ENCODE peak calls at places on chromosome 15, in five cellular contexts. A, Z, F, J and Y are unnamed samples.

GRCh38 chr15:63015618-63016017 is 26.9 kb upstream of the TPM1 start:
- DNase-seq in Z (no peak), A (no peak), F (no peak), J (no peak), Y (no peak)

GRCh38 chr15:95923797-95924196 is 406.7 kb upstream of the NR2F2 start:
- DNase-seq in A (no peak), Z (no peak), J (no peak), F (no peak), Y (no peak)

GRCh38 chr15:29690765-29691475 is 131.3 kb downstream of the TJP1 start:
- DNase-seq in A (no peak), F (no peak), Z (no peak), J (no peak), Y (no peak)

GRCh38 chr15:100720406-100720967 is 118.1 kb downstream of the ASB7 start:
- DNase-seq in J (no peak), F (no peak), A (no peak), Z (no peak), Y (no peak)

GRCh38 chr15:41285285-41285684 is 47.1 kb downstream of the OIP5 start:
- DNase-seq in A (no peak), Z (no peak), F (no peak), J (peak; percentile 28), Y (no peak)

GRCh38 chr15:31235298-31236183 is 91.1 kb upstream of the KLF13 start:
- DNase-seq in Z (no peak), A (peak; percentile 85), F (no peak), J (no peak), Y (no peak)

GRCh38 chr15:62445244-62445643 is 280.2 kb upstream of the C2CD4B start:
- DNase-seq in A (no peak), Z (no peak), F (no peak), J (no peak), Y (no peak)

GRCh38 chr15:25054943-25055342 is 100.2 kb downstream of the SNRPN start:
- DNase-seq in F (no peak), J (no peak), Z (no peak), A (no peak), Y (no peak)

GRCh38 chr15:77966540-77967290 is 110.8 kb downstream of the TBC1D2B start:
- DNase-seq in J (peak; percentile 70), Z (no peak), A (peak; percentile 78), F (no peak), Y (peak; percentile 51)

GRCh38 chr15:101497484-101498034 is 8.1 kb upstream of the PCSK6 start:
- DNase-seq in J (no peak), F (no peak), A (no peak), Z (no peak), Y (no peak)

GRCh38 chr15:58957101-58957973 is 23.9 kb upstream of the SLTM start:
- DNase-seq in J (peak; percentile 96), Z (peak; percentile 25), A (peak; percentile 57), F (peak; percentile 17), Y (no peak)

GRCh38 chr15:56869573-56869972 is 48.9 kb upstream of the TCF12 start:
- DNase-seq in A (peak; percentile 27), Z (no peak), F (no peak), J (peak; percentile 59), Y (no peak)

GRCh38 chr15:56467626-56468025 is 2.7 kb upstream of the MNS1 start:
- DNase-seq in J (no peak), A (no peak), F (no peak), Z (no peak), Y (no peak)

GRCh38 chr15:74050127-74050526 is 32.2 kb downstream of the GOLGA6A start:
- DNase-seq in F (no peak), A (no peak), J (no peak), Z (no peak), Y (no peak)

GRCh38 chr15:74055804-74056203 is 26.5 kb downstream of the GOLGA6A start:
- DNase-seq in Z (no peak), A (no peak), J (no peak), F (no peak), Y (no peak)

GRCh38 chr15:74053497-74053896 is 28.9 kb downstream of the GOLGA6A start:
- DNase-seq in Z (no peak), J (no peak), F (no peak), A (no peak), Y (no peak)

GRCh38 chr15:74050835-74051234 is 31.5 kb downstream of the GOLGA6A start:
- DNase-seq in A (no peak), F (no peak), J (no peak), Z (no peak), Y (peak; percentile 6)

DNA sequence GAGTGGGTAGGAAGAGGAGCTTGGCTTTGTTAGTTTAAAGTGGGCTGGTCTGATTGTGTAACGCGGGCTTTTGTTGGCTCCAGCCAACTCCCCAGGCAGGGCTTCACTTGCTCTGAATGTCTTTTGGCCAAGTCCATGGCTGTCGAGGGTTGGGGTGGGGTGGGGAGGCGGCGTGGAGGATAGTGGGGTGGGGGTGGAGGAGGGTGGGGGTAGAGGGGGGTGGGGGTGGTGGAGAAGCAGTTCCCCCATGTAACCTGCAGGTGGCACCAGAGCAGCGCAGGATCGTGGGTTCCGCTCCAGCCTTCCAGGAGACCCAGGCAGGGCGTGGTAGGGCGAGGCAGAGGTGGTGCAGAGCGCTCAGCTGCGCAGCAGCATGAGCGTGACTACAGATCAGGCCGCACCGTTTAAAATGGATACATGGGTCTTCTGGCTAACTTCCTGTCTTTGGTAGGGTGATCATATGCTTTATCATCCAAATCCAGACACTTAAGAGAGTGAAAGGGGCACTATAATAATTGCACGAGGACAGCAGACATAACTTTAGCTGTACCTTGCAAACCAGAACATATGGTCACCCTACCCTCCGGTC is 28.3 kb downstream of the GOLGA6A start:
- DNase-seq in F (peak; percentile 39), Z (peak; percentile 44), A (peak; percentile 94), J (peak; percentile 86), Y (peak; percentile 62)
- TF ChIP-seq CTCF in F (no peak), Z (peak; percentile 70), A (peak; percentile 56), J (peak; percentile 87), Y (peak; percentile 56)

GRCh38 chr15:48392356-48392755 is 61.1 kb downstream of the DUT start:
- DNase-seq in J (no peak), A (no peak), F (no peak), Z (no peak), Y (no peak)
- TF ChIP-seq CTCF in J (no peak), A (no peak), F (no peak), Z (no peak), Y (no peak)

GRCh38 chr15:54082836-54083492 is 104.7 kb downstream of the UNC13C start:
- DNase-seq in Z (no peak), A (peak; percentile 48), J (peak; percentile 40), F (no peak), Y (peak; percentile 12)
- TF ChIP-seq CTCF in Z (peak; percentile 90), A (peak; percentile 80), J (peak; percentile 58), F (no peak), Y (peak; percentile 69)

GRCh38 chr15:93005133-93005532 is 83.9 kb downstream of the RGMA start:
- DNase-seq in A (no peak), Z (no peak), J (no peak), F (no peak), Y (no peak)

GRCh38 chr15:93001156-93001555 is 87.9 kb downstream of the RGMA start:
- DNase-seq in A (no peak), Z (no peak), J (no peak), F (no peak), Y (no peak)

GRCh38 chr15:92997821-92998220 is 91.2 kb downstream of the RGMA start:
- DNase-seq in Z (no peak), J (no peak), F (no peak), A (no peak), Y (no peak)

DNA sequence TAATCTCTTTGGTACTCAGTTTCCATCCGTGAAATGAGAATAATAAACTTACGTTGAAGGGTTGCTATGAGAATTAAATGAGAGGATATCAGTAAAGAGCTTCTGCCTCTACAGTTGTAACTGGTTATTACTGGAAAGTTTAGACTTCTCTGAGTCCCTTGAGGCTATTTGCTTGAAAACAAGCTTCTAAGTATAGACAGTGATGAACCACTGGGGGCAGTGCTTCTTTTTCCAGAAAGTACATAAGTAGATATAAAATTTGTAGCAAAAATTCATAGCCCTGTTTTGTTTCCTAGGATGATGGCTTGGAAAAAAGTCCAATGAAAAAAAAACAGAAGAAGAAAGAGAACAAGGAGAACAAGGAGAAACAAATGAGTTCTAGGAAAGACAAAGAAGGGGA is 87.1 kb downstream of the RGMA start:
- DNase-seq in J (peak; percentile 15), Z (no peak), F (no peak), A (no peak), Y (no peak)
- TF ChIP-seq CTCF in J (no peak), Z (no peak), F (no peak), A (peak; percentile 39), Y (no peak)

DNA sequence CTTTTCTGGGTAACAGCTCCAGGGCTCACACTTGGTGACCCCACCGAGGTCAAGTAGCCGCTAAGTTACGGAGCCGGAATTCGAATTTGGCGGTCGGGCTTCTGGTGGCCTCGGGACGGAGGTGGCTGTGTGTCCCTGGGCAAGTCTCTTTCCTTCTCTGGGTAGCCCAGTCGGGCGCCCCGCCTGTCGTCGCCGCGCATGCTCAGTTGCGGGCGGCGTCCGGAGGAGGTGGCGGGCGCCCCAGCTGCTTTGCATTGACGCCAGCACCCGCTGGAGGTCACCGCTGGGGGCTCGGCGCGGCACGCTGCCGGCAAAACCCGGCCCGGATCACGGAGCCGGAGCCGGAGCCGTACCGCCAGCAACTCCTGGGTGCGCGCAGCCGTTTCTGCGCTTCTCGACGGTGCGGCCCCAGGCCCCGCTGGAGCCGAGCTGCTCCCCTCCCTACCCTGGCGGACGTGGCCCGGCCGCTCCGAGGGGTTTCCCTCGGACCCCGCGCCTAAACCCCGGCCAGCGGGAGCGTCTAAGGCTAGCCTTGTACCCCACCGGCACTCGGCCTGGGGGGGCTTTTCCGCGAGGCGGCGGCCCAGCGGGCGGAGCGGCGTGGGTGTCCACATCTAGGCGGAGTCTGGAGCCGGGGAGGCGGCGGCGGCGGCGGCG is 474 bp upstream of the PDE8A start:
- DNase-seq in Z (peak; percentile 100), A (peak; percentile 100), F (peak; percentile 98), J (peak; percentile 93), Y (peak; percentile 90)
- TF ChIP-seq CTCF in Z (no peak), A (no peak), F (no peak), J (no peak), Y (no peak)

GRCh38 chr15:75695634-75696302 is 16.9 kb downstream of the CSPG4 start:
- DNase-seq in F (no peak), Z (peak; percentile 44), J (no peak), A (no peak), Y (no peak)

GRCh38 chr15:75693501-75694240 is 19.0 kb downstream of the CSPG4 start:
- DNase-seq in J (no peak), F (no peak), A (no peak), Z (no peak), Y (no peak)

GRCh38 chr15:75696303-75696657 is 16.4 kb downstream of the CSPG4 start:
- DNase-seq in F (no peak), Z (no peak), A (no peak), J (no peak), Y (no peak)

GRCh38 chr15:75695206-75695605 is 17.4 kb downstream of the CSPG4 start:
- DNase-seq in A (no peak), Z (peak; percentile 57), J (peak; percentile 40), F (no peak), Y (no peak)

GRCh38 chr15:75694241-75695182 is 18.1 kb downstream of the CSPG4 start:
- DNase-seq in Z (peak; percentile 57), F (no peak), A (peak; percentile 86), J (peak; percentile 69), Y (peak; percentile 95)
- TF ChIP-seq CTCF in Z (no peak), F (no peak), A (peak; percentile 56), J (peak; percentile 53), Y (peak; percentile 47)